ENCODE peak calls at places on chromosomes 7 and 10, in six cellular contexts. Y is NCI-H510A treated with DMSO at 0.1 percent for 48 hours, F is transverse colon, D is endothelial cell, V is ACHN, W is substantia nigra. C is an unnamed sample.

GRCh38 chr7:138097064-138097741 is 20.9 kb downstream of the AKR1D1 start:
- DNase-seq in Y (peak), F (peak), D (peak), V (peak), W (no peak), C (peak)

GRCh38 chr7:2715341-2716231 is 27.6 kb downstream of the AMZ1 start:
- DNase-seq in Y (no peak), F (no peak), D (no peak), V (no peak), W (no peak), C (no peak)

GRCh38 chr10:125155669-125156068 is 4.7 kb downstream of the CTBP2 start:
- DNase-seq in Y (no peak), F (no peak), D (no peak), V (no peak), W (no peak), C (no peak)

GRCh38 chr7:158555034-158555520 is 32.5 kb downstream of the PTPRN2 start:
- DNase-seq in Y (no peak), F (no peak), D (no peak), V (no peak), W (no peak), C (no peak)

GRCh38 chr10:92074126-92074887 is 150.7 kb downstream of the BTAF1 start:
- DNase-seq in Y (no peak), F (no peak), D (no peak), V (peak), W (no peak), C (no peak)

GRCh38 chr7:131159961-131160361 is 167.7 kb upstream of the MKLN1 start:
- DNase-seq in Y (no peak), F (no peak), D (no peak), V (no peak), W (no peak), C (no peak)

GRCh38 chr7:105587899-105588690 is 6.8 kb upstream of the EFCAB10 start:
- DNase-seq in Y (no peak), F (no peak), D (no peak), V (no peak), W (no peak), C (no peak)

GRCh38 chr10:99266383-99266782 is 30.7 kb upstream of the HPSE2 start:
- DNase-seq in Y (no peak), F (no peak), D (no peak), V (no peak), W (no peak), C (no peak)

GRCh38 chr10:93601774-93602162 is 733 bp upstream of the RBP4 start:
- DNase-seq in Y (no peak), F (no peak), D (no peak), V (no peak), W (no peak), C (no peak)

GRCh38 chr10:119654540-119654939 is 3.4 kb downstream of the BAG3 start:
- DNase-seq in Y (peak), F (peak), D (no peak), V (no peak), W (no peak), C (no peak)

GRCh38 chr10:132376394-132376851 is 20.6 kb upstream of the PWWP2B start:
- DNase-seq in Y (no peak), F (no peak), D (no peak), V (no peak), W (no peak), C (no peak)

GRCh38 chr10:12549297-12549696 is 199.9 kb downstream of the CAMK1D start:
- DNase-seq in Y (no peak), F (no peak), D (no peak), V (no peak), W (no peak), C (no peak)

GRCh38 chr10:11113156-11113555 is 95.5 kb downstream of the CELF2 start:
- DNase-seq in Y (no peak), F (no peak), D (no peak), V (no peak), W (no peak), C (no peak)

GRCh38 chr10:15461353-15462108 is 90.4 kb upstream of the FAM171A1 start:
- DNase-seq in Y (no peak), F (peak), D (no peak), V (no peak), W (no peak), C (peak)

GRCh38 chr10:44974628-44975431 is 3.8 kb downstream of the DEPP1 start:
- DNase-seq in Y (no peak), F (peak), D (peak), V (peak), W (no peak), C (peak)

GRCh38 chr7:128211626-128212025 is 29.5 kb upstream of the LEP start:
- DNase-seq in Y (no peak), F (no peak), D (no peak), V (no peak), W (no peak), C (peak)

GRCh38 chr7:92461027-92462003 is 14.0 kb downstream of the GATAD1 start:
- DNase-seq in Y (peak), F (peak), D (peak), V (peak), W (no peak), C (peak)

GRCh38 chr10:101827919-101828600 is 9.8 kb upstream of the OGA start:
- DNase-seq in Y (no peak), F (no peak), D (no peak), V (no peak), W (no peak), C (no peak)

GRCh38 chr7:5421626-5422323 is 1.9 kb downstream of the TNRC18 start:
- DNase-seq in Y (no peak), F (peak), D (peak), V (peak), W (no peak), C (no peak)

GRCh38 chr10:116888380-116889055 is 39.2 kb downstream of the ENO4 start:
- DNase-seq in Y (no peak), F (peak), D (no peak), V (peak), W (no peak), C (no peak)

GRCh38 chr10:83908987-83909386 is 230.3 kb upstream of the GHITM start:
- DNase-seq in Y (no peak), F (no peak), D (no peak), V (no peak), W (no peak), C (no peak)

GRCh38 chr7:12685550-12685949 is 1.9 kb upstream of the ARL4A start:
- DNase-seq in Y (no peak), F (no peak), D (peak), V (peak), W (no peak), C (peak)

GRCh38 chr7:47817922-47818321 is 130.3 kb downstream of the PKD1L1 start:
- DNase-seq in Y (no peak), F (no peak), D (no peak), V (no peak), W (no peak), C (no peak)

GRCh38 chr10:15348579-15348978 is 22.5 kb downstream of the FAM171A1 start:
- DNase-seq in Y (no peak), F (no peak), D (no peak), V (no peak), W (no peak), C (no peak)

GRCh38 chr10:75546004-75546403 is 114.6 kb downstream of the LRMDA start:
- DNase-seq in Y (no peak), F (no peak), D (no peak), V (no peak), W (no peak), C (no peak)

GRCh38 chr7:144842377-144842851 is 6.6 kb upstream of the TPK1 start:
- DNase-seq in Y (no peak), F (peak), D (no peak), V (no peak), W (no peak), C (no peak)